ENCODE peak calls at places on chromosomes 2 and 18, in six cellular contexts. N, U, E, H, M and I are unnamed samples.

GRCh38 chr2:240797914-240798313 is 22.1 kb downstream of the KIF1A start:
- DNase-seq in U (no peak), E (no peak), M (no peak), N (no peak), H (no peak), I (no peak)

GRCh38 chr2:100893753-100894530 is 74.0 kb downstream of the NPAS2 start:
- DNase-seq in U (no peak), E (peak), H (no peak), M (peak), N (no peak), I (no peak)

GRCh38 chr2:206083602-206084467 is 2.1 kb downstream of the INO80D start:
- DNase-seq in N (no peak), E (peak), H (no peak), U (peak), M (peak), I (peak)

GRCh38 chr18:12597775-12598174 is 60.1 kb downstream of the SPIRE1 start:
- DNase-seq in M (no peak), H (no peak), N (peak), E (peak), U (no peak), I (no peak)

GRCh38 chr2:196739031-196739430 is 60.5 kb downstream of the GTF3C3 start:
- DNase-seq in M (no peak), U (no peak), N (no peak), H (no peak), E (no peak), I (no peak)

GRCh38 chr2:18436408-18437077 is 123.9 kb downstream of the RDH14 start:
- DNase-seq in U (no peak), M (no peak), E (peak), N (peak), H (no peak), I (no peak)

GRCh38 chr2:173298536-173299097 is 56.1 kb upstream of the CDCA7 start:
- DNase-seq in E (no peak), H (no peak), N (no peak), U (no peak), M (peak), I (no peak)

GRCh38 chr2:170715932-170716777 is 1.0 kb downstream of the SP5 start:
- DNase-seq in H (no peak), E (no peak), N (no peak), M (peak), U (no peak), I (peak)

GRCh38 chr2:112621792-112622527 is 23.8 kb upstream of the SLC20A1 start:
- DNase-seq in E (peak), N (peak), H (no peak), M (no peak), U (no peak), I (no peak)

GRCh38 chr2:3958969-3959368 is 255.6 kb downstream of the DCDC2C start:
- DNase-seq in H (no peak), N (no peak), U (no peak), M (no peak), E (no peak), I (no peak)

GRCh38 chr2:131488306-131489205 is 3.6 kb downstream of the MZT2A start:
- DNase-seq in M (no peak), N (no peak), H (no peak), E (no peak), U (no peak), I (no peak)

GRCh38 chr2:53630001-53630606 is 137.5 kb upstream of the CHAC2 start:
- DNase-seq in M (peak), H (no peak), N (peak), E (no peak), U (no peak), I (no peak)

GRCh38 chr2:8086796-8087479 is 594.9 kb upstream of the ID2 start:
- DNase-seq in E (peak), H (no peak), M (no peak), N (peak), U (no peak), I (no peak)

GRCh38 chr2:235510305-235510704 is 16.5 kb downstream of the AGAP1 start:
- DNase-seq in U (no peak), H (no peak), E (no peak), N (no peak), M (no peak), I (no peak)

GRCh38 chr2:50582164-50582563 is 449.8 kb downstream of the NRXN1 start:
- DNase-seq in N (no peak), E (no peak), H (no peak), U (no peak), M (no peak), I (no peak)

GRCh38 chr18:5556317-5556974 is 12.6 kb upstream of the EPB41L3 start:
- DNase-seq in U (no peak), M (no peak), N (peak), H (no peak), E (no peak), I (no peak)

GRCh38 chr2:239548491-239548890 is 147.7 kb upstream of the HDAC4 start:
- DNase-seq in N (no peak), U (no peak), M (no peak), H (no peak), E (no peak), I (no peak)

GRCh38 chr2:191985740-191986139 is 138.9 kb upstream of the CAVIN2 start:
- DNase-seq in U (no peak), M (no peak), E (no peak), H (no peak), N (no peak), I (no peak)

GRCh38 chr18:76658627-76659026 is 163.6 kb upstream of the ZNF516 start:
- DNase-seq in E (no peak), M (peak), H (peak), U (no peak), N (no peak), I (peak)

GRCh38 chr2:96156011-96156820 is 11.0 kb upstream of the DUSP2 start:
- DNase-seq in E (no peak), N (no peak), M (no peak), U (no peak), H (no peak), I (no peak)

GRCh38 chr2:189218236-189218635 is 38.7 kb upstream of the COL5A2 start:
- DNase-seq in N (no peak), E (peak), U (no peak), M (peak), H (no peak), I (no peak)

GRCh38 chr2:199499005-199499404 is 41.3 kb upstream of the SATB2 start:
- DNase-seq in E (no peak), N (no peak), M (no peak), H (no peak), U (no peak), I (no peak)

GRCh38 chr2:49288113-49288710 is 133.9 kb upstream of the FSHR start:
- DNase-seq in N (no peak), H (no peak), U (no peak), E (no peak), M (no peak), I (no peak)

GRCh38 chr2:424306-425172 is 136.6 kb upstream of the ALKAL2 start:
- DNase-seq in U (no peak), E (no peak), H (no peak), M (peak), N (no peak), I (no peak)

GRCh38 chr2:172196768-172197322 is 94.1 kb upstream of the DLX2 start:
- DNase-seq in E (peak), U (no peak), M (no peak), H (no peak), N (peak), I (no peak)

GRCh38 chr2:99469394-99469793 is 20.4 kb downstream of the REV1 start:
- DNase-seq in N (no peak), H (no peak), E (no peak), M (no peak), U (no peak), I (no peak)

GRCh38 chr2:237257471-237257951 is 156.5 kb downstream of the COL6A3 start:
- DNase-seq in N (peak), H (no peak), U (no peak), M (no peak), E (no peak), I (no peak)

GRCh38 chr18:6653880-6654279 is 75.6 kb upstream of the ARHGAP28 start:
- DNase-seq in E (no peak), H (no peak), M (no peak), N (no peak), U (no peak), I (no peak)

GRCh38 chr2:203673933-203674332 is 32.5 kb upstream of the CD28 start:
- DNase-seq in E (peak), U (no peak), H (no peak), N (no peak), M (no peak), I (no peak)

GRCh38 chr2:33488715-33489540 is 12.5 kb downstream of the RASGRP3 start:
- DNase-seq in E (no peak), U (no peak), N (no peak), H (no peak), M (no peak), I (no peak)

GRCh38 chr2:1140389-1141003 is 189.8 kb downstream of the SNTG2 start:
- DNase-seq in M (peak), U (peak), H (peak), N (no peak), E (no peak), I (peak)

GRCh38 chr2:183348492-183348891 is 224.2 kb downstream of the NUP35 start:
- DNase-seq in H (no peak), M (no peak), E (no peak), U (no peak), N (no peak), I (no peak)

GRCh38 chr2:75311993-75312392 is 112.7 kb upstream of the TACR1 start:
- DNase-seq in H (no peak), U (no peak), M (peak), E (no peak), N (no peak), I (peak)

GRCh38 chr2:62589691-62590356 is 83.8 kb upstream of the TMEM17 start:
- DNase-seq in U (no peak), M (no peak), E (no peak), H (no peak), N (no peak), I (no peak)

GRCh38 chr2:217671871-217672270 is 330.9 kb downstream of the TNS1 start:
- DNase-seq in U (no peak), M (no peak), E (no peak), N (no peak), H (no peak), I (no peak)

GRCh38 chr18:79791141-79791972 is 6.4 kb upstream of the KCNG2 start:
- DNase-seq in N (peak), E (peak), U (no peak), H (no peak), M (no peak), I (no peak)

GRCh38 chr2:26542194-26542455 is 64.2 kb upstream of the OTOF start:
- DNase-seq in H (no peak), N (no peak), M (no peak), U (no peak), E (no peak), I (no peak)

GRCh38 chr2:28687181-28687580 is 64.4 kb upstream of the PPP1CB start:
- DNase-seq in E (no peak), H (no peak), M (no peak), N (no peak), U (no peak), I (no peak)
- H2BK5ac ChIP-seq in E (no peak), H (no peak), M (no peak), N (no peak), U (no peak), I (no peak)

GRCh38 chr18:54672846-54673475 is 81.9 kb downstream of the DYNAP start:
- DNase-seq in N (no peak), U (no peak), H (peak), E (peak), M (no peak), I (no peak)
- H2BK15ac ChIP-seq in N (no peak), U (no peak), H (no peak), E (no peak), M (no peak), I (no peak)

GRCh38 chr2:219597552-219598307 is at the start of gene STK11IP:
- DNase-seq in M (peak), N (peak), H (peak), E (peak), U (peak), I (peak)
- H2BK5ac ChIP-seq in M (peak), N (peak), H (peak), E (peak), U (peak), I (peak)

DNA sequence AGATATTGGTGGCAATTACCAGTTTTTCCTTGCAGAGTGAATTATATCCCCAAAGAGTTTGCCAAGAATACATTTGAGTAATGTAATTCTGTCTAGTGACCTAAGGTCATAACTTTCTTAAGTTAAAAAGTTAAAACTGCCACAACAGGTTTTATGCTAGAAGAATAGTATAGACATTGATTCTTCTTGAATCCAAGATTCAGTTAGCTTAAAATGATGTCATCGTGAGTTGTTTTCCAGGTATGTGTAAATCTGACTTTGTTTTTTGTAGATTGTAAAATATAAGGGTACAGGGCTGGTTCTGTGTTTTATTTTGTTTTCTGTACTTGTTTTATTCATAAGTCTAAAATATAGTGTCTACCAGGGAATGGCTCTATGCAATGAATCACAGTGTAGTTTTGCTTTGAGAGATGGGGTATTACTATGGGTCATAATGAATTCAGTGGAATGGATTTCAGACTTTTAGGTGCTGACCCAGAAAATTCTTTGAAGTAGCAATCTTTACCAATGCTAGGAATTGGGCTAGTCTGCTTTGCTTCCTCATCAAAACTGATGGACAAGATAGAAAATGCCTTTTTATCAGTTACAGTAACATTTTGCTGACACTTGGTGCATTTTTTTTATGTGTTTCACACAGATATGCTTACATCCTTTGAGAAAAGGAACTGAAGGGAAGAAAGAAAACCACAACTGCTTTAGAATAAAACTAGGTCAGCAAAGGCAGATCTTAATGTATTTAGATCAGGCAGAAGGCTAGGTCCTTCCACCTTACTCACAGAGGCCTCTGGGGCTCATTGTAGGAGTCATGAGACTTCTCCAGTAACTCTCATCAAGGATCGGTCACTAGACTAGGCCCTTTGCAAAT is 20.8 kb upstream of the MGAT5 start:
- DNase-seq in U (no peak), N (peak), E (peak), M (no peak), H (no peak), I (no peak)
- H2BK15ac ChIP-seq in U (no peak), N (peak), E (no peak), M (no peak), H (no peak), I (no peak)

GRCh38 chr18:23121133-23121532 is 14.2 kb upstream of the CABLES1 start:
- DNase-seq in E (no peak), N (no peak), U (no peak), H (no peak), M (no peak), I (peak)

GRCh38 chr18:23131693-23132319 is 3.5 kb upstream of the CABLES1 start:
- DNase-seq in U (no peak), H (peak), E (peak), M (peak), N (peak), I (peak)

GRCh38 chr18:23127145-23127544 is 8.1 kb upstream of the CABLES1 start:
- DNase-seq in M (no peak), E (no peak), N (no peak), U (no peak), H (no peak), I (no peak)

GRCh38 chr18:23129355-23130002 is 5.8 kb upstream of the CABLES1 start:
- DNase-seq in E (no peak), U (no peak), N (no peak), H (no peak), M (no peak), I (no peak)

DNA sequence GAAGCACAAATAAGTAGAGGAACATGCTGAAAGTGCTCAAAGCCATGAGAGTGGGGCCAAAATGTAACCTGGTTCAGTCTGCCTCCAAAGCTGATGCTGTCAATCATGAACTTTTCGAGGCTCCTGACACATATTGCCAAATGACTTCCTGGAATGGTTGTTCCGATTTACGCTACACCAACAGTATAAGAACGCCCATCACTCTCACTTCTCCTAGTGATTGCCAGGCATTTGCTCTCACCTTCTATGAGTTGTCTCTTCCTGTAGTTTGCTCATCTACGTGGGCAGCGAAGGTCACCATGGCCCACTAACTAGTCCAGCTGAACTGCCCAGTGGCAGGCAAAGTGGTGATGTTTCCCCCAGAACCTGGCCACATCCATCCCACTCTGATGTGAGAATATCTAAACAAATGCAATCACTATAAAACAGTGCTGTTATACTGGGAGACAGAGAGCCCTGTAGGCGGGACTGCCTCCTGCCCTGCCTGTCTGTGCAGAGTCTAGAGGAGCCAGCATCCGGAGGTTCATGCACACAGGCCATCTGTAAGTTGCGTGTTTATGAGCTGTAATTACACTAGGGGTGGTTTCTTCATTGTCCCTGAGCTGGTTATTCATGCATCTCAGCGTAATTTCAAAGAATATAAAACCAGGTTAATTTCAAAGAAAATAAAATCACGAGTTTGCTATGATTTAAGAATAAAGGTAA is 8.8 kb upstream of the CABLES1 start:
- DNase-seq in E (no peak), M (no peak), U (no peak), H (no peak), N (no peak), I (no peak)
- H2BK5ac ChIP-seq in E (no peak), M (no peak), U (no peak), H (no peak), N (no peak), I (no peak)

DNA sequence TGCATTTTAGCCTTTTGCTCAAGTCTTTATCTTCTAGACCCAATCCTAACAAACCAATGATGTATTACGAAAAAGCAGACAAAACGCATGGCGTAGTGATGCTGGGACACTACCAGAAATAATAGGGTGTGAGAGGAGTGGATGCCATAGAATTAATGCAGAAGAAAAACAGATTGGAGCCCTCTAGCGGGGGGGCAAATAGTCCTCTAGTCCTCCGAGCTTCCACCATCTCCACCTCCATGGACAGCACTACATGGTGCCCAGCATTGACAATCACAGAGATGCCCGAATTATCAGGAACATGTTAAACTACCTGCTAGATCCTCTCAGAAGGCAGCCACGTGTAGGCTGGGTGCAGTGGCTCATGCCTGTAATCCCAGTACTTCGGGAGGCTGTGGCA is 15.4 kb upstream of the ROCK2 start:
- DNase-seq in U (no peak), E (no peak), M (no peak), H (no peak), N (no peak), I (no peak)
- H2BK15ac ChIP-seq in U (no peak), E (no peak), M (no peak), H (no peak), N (no peak), I (no peak)